ENCODE peak calls at places on chromosomes 13 and 19, in ten cellular contexts. One of them, this sample, is unnamed.
A peak's percentile ranks its signal among the peaks of the same experiment; 100 is the strongest.

GRCh38 chr19:10654610-10655456 is 687 bp downstream of the ILF3 start:
- DNase-seq in BE2C: peak; percentile 79
- DNase-seq in ascending aorta: no peak
- DNase-seq in PC-3: peak; percentile 59
- DNase-seq in Peyer's patch: peak; percentile 62
- DNase-seq in adipocyte: peak; percentile 76
- DNase-seq in IMR-90: no peak
- DNase-seq in mesenchymal stem cell: peak; percentile 54
- DNase-seq in stomach: peak; percentile 35
- DNase-seq in MM.1S: peak; percentile 40
- DNase-seq in this sample: peak; percentile 67

GRCh38 chr13:32824671-32825070 is 191.6 kb upstream of the KL start:
- DNase-seq in Peyer's patch: no peak
- DNase-seq in ascending aorta: no peak
- DNase-seq in MM.1S: no peak
- DNase-seq in stomach: no peak
- DNase-seq in adipocyte: peak; percentile 87
- DNase-seq in BE2C: no peak
- DNase-seq in mesenchymal stem cell: peak; percentile 95
- DNase-seq in PC-3: peak; percentile 95
- DNase-seq in IMR-90: peak; percentile 95
- DNase-seq in this sample: no peak

GRCh38 chr19:58034476-58034790 is 608 bp downstream of the ZSCAN1 start:
- DNase-seq in PC-3: no peak
- DNase-seq in ascending aorta: no peak
- DNase-seq in mesenchymal stem cell: no peak
- DNase-seq in MM.1S: no peak
- DNase-seq in BE2C: no peak
- DNase-seq in IMR-90: no peak
- DNase-seq in adipocyte: no peak
- DNase-seq in Peyer's patch: no peak
- DNase-seq in stomach: no peak
- DNase-seq in this sample: no peak

GRCh38 chr13:31797154-31797775 is 57.9 kb downstream of the RXFP2 start:
- DNase-seq in PC-3: peak; percentile 52
- DNase-seq in Peyer's patch: no peak
- DNase-seq in IMR-90: peak; percentile 55
- DNase-seq in BE2C: no peak
- DNase-seq in ascending aorta: no peak
- DNase-seq in adipocyte: peak; percentile 81
- DNase-seq in mesenchymal stem cell: peak; percentile 42
- DNase-seq in MM.1S: no peak
- DNase-seq in stomach: no peak
- DNase-seq in this sample: no peak

GRCh38 chr19:54257116-54257480 is at the start of gene LILRB5:
- DNase-seq in PC-3: no peak
- DNase-seq in IMR-90: no peak
- DNase-seq in ascending aorta: no peak
- DNase-seq in adipocyte: no peak
- DNase-seq in mesenchymal stem cell: no peak
- DNase-seq in stomach: no peak
- DNase-seq in MM.1S: no peak
- DNase-seq in Peyer's patch: peak; percentile 46
- DNase-seq in BE2C: no peak
- DNase-seq in this sample: no peak

GRCh38 chr13:101626925-101627555 is 174.6 kb downstream of the ITGBL1 start:
- DNase-seq in Peyer's patch: peak; percentile 55
- DNase-seq in mesenchymal stem cell: peak; percentile 32
- DNase-seq in BE2C: no peak
- DNase-seq in adipocyte: peak; percentile 43
- DNase-seq in stomach: no peak
- DNase-seq in MM.1S: peak; percentile 90
- DNase-seq in IMR-90: peak; percentile 2
- DNase-seq in PC-3: peak; percentile 7
- DNase-seq in ascending aorta: no peak
- DNase-seq in this sample: no peak

GRCh38 chr19:2371656-2372055 is 11.6 kb downstream of the TMPRSS9 start:
- DNase-seq in BE2C: no peak
- DNase-seq in IMR-90: peak; percentile 60
- DNase-seq in mesenchymal stem cell: peak; percentile 34
- DNase-seq in PC-3: peak; percentile 44
- DNase-seq in Peyer's patch: no peak
- DNase-seq in MM.1S: no peak
- DNase-seq in ascending aorta: no peak
- DNase-seq in stomach: no peak
- DNase-seq in adipocyte: no peak
- DNase-seq in this sample: no peak

GRCh38 chr13:109779074-109779473 is 7.3 kb downstream of the IRS2 start:
- DNase-seq in stomach: no peak
- DNase-seq in ascending aorta: no peak
- DNase-seq in BE2C: no peak
- DNase-seq in IMR-90: no peak
- DNase-seq in MM.1S: no peak
- DNase-seq in PC-3: no peak
- DNase-seq in Peyer's patch: peak; percentile 66
- DNase-seq in adipocyte: no peak
- DNase-seq in mesenchymal stem cell: no peak
- DNase-seq in this sample: no peak

DNA sequence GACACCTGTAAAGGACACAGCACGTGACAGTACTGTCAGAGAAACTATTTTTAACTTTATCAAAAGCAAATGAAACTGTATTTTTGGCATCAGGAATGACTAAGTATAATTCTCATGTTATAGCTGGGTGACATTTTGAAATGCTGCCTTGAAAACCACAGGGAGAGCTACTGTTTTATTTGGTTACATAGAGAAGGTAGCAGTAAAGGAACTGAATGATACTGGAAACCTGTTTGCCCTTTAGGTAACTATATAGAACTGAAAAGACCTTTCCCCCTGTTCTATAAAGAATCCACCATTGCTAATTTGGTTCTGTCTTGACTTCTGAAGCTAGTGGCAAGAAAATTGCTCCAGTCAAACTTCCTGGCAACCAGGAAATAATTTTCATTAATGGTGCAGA is 39.1 kb downstream of the MIPEP start:
- DNase-seq in mesenchymal stem cell: no peak
- DNase-seq in stomach: no peak
- DNase-seq in MM.1S: no peak
- DNase-seq in IMR-90: no peak
- DNase-seq in adipocyte: no peak
- DNase-seq in PC-3: no peak
- DNase-seq in Peyer's patch: no peak
- DNase-seq in ascending aorta: no peak
- DNase-seq in BE2C: no peak
- DNase-seq in this sample: no peak
- H3K4me1 ChIP-seq in mesenchymal stem cell: no peaks in the 10 kb centered on the region
- H3K4me1 ChIP-seq in stomach: no peaks in the 10 kb centered on the region
- H3K4me1 ChIP-seq in MM.1S: peaks cover 11% of the 10 kb centered on the region
- H3K4me1 ChIP-seq in IMR-90: no peaks in the 10 kb centered on the region
- H3K4me1 ChIP-seq in adipocyte: peaks cover 12% of the 10 kb centered on the region
- H3K4me1 ChIP-seq in PC-3: peaks cover 18% of the 10 kb centered on the region
- H3K4me1 ChIP-seq in Peyer's patch: no peaks in the 10 kb centered on the region
- H3K4me1 ChIP-seq in ascending aorta: no peaks in the 10 kb centered on the region
- H3K4me1 ChIP-seq in BE2C: no peaks in the 10 kb centered on the region
- H3K4me1 ChIP-seq in this sample: no peaks in the 10 kb centered on the region

GRCh38 chr19:47687906-47688305 is 25.3 kb upstream of the EHD2 start:
- DNase-seq in mesenchymal stem cell: no peak
- DNase-seq in BE2C: no peak
- DNase-seq in PC-3: no peak
- DNase-seq in MM.1S: no peak
- DNase-seq in adipocyte: no peak
- DNase-seq in ascending aorta: no peak
- DNase-seq in IMR-90: no peak
- DNase-seq in Peyer's patch: no peak
- DNase-seq in stomach: no peak
- DNase-seq in this sample: no peak

GRCh38 chr19:47691782-47692181 is 21.4 kb upstream of the EHD2 start:
- DNase-seq in ascending aorta: no peak
- DNase-seq in mesenchymal stem cell: no peak
- DNase-seq in MM.1S: no peak
- DNase-seq in BE2C: no peak
- DNase-seq in PC-3: no peak
- DNase-seq in stomach: no peak
- DNase-seq in Peyer's patch: no peak
- DNase-seq in IMR-90: no peak
- DNase-seq in adipocyte: no peak
- DNase-seq in this sample: no peak

GRCh38 chr19:47682939-47683338 is 30.3 kb upstream of the EHD2 start:
- DNase-seq in ascending aorta: no peak
- DNase-seq in MM.1S: no peak
- DNase-seq in adipocyte: no peak
- DNase-seq in BE2C: no peak
- DNase-seq in stomach: peak; percentile 71
- DNase-seq in IMR-90: peak; percentile 24
- DNase-seq in PC-3: no peak
- DNase-seq in mesenchymal stem cell: no peak
- DNase-seq in Peyer's patch: no peak
- DNase-seq in this sample: no peak

GRCh38 chr19:47691090-47691489 is 22.1 kb upstream of the EHD2 start:
- DNase-seq in MM.1S: no peak
- DNase-seq in Peyer's patch: no peak
- DNase-seq in ascending aorta: no peak
- DNase-seq in BE2C: no peak
- DNase-seq in adipocyte: no peak
- DNase-seq in PC-3: no peak
- DNase-seq in mesenchymal stem cell: no peak
- DNase-seq in stomach: no peak
- DNase-seq in IMR-90: no peak
- DNase-seq in this sample: no peak

DNA sequence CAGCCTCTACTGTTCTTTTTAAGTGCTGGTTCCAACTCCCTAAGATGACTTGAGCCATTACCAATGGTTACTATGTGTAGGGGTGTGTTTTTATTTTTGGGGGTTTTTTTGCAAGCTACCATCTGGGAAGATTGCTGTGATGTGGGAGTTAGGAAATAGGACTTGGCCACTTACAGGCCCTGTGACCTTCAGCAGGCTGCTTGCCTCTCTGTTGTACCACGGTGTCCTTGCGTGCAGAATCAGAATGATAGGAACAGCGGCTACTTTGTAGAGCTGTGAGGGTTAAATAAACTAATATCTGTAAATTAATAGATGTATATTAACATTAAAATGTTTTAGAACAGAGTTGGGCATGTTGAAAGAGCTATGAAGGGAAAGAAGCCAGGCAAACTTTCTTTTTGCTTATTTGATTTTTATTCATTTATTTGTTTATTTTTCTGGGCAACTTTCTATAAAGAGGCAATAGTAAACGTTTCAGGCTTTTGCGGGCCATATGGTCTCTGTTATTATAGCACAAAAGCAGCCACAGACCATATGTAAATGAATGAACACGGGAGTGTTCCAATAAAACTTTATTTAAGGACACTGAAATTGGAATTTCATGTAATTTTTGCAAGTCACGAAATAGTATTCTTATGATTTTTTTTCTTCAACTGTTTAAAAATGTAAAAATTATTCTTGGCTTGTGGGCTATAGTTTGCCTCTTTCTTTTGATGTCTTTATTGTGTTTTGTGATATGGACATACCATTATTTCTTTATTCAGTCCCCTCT is 26.4 kb upstream of the EHD2 start:
- DNase-seq in mesenchymal stem cell: no peak
- DNase-seq in MM.1S: no peak
- DNase-seq in ascending aorta: no peak
- DNase-seq in IMR-90: no peak
- DNase-seq in Peyer's patch: no peak
- DNase-seq in PC-3: no peak
- DNase-seq in stomach: no peak
- DNase-seq in BE2C: no peak
- DNase-seq in adipocyte: no peak
- DNase-seq in this sample: no peak
- H3K4me1 ChIP-seq in mesenchymal stem cell: no peaks in the 10 kb centered on the region
- H3K4me1 ChIP-seq in MM.1S: no peaks in the 10 kb centered on the region
- H3K4me1 ChIP-seq in ascending aorta: no peaks in the 10 kb centered on the region
- H3K4me1 ChIP-seq in IMR-90: no peaks in the 10 kb centered on the region
- H3K4me1 ChIP-seq in Peyer's patch: no peaks in the 10 kb centered on the region
- H3K4me1 ChIP-seq in PC-3: no peaks in the 10 kb centered on the region
- H3K4me1 ChIP-seq in stomach: peaks cover 18% of the 10 kb centered on the region
- H3K4me1 ChIP-seq in BE2C: no peaks in the 10 kb centered on the region
- H3K4me1 ChIP-seq in adipocyte: no peaks in the 10 kb centered on the region
- H3K4me1 ChIP-seq in this sample: no peaks in the 10 kb centered on the region

GRCh38 chr19:43778651-43779050 is 2.1 kb downstream of the KCNN4 start:
- DNase-seq in mesenchymal stem cell: no peak
- DNase-seq in IMR-90: no peak
- DNase-seq in adipocyte: no peak
- DNase-seq in stomach: no peak
- DNase-seq in PC-3: no peak
- DNase-seq in MM.1S: no peak
- DNase-seq in Peyer's patch: no peak
- DNase-seq in ascending aorta: no peak
- DNase-seq in BE2C: no peak
- DNase-seq in this sample: no peak

GRCh38 chr19:43775299-43775890 is 5.4 kb downstream of the KCNN4 start:
- DNase-seq in stomach: no peak
- DNase-seq in ascending aorta: no peak
- DNase-seq in Peyer's patch: no peak
- DNase-seq in MM.1S: no peak
- DNase-seq in IMR-90: no peak
- DNase-seq in adipocyte: no peak
- DNase-seq in PC-3: no peak
- DNase-seq in BE2C: no peak
- DNase-seq in mesenchymal stem cell: no peak
- DNase-seq in this sample: no peak

GRCh38 chr19:43774103-43774939 is 6.5 kb downstream of the KCNN4 start:
- DNase-seq in BE2C: peak; percentile 87
- DNase-seq in PC-3: no peak
- DNase-seq in adipocyte: no peak
- DNase-seq in Peyer's patch: no peak
- DNase-seq in IMR-90: peak; percentile 58
- DNase-seq in mesenchymal stem cell: peak; percentile 69
- DNase-seq in MM.1S: no peak
- DNase-seq in ascending aorta: no peak
- DNase-seq in stomach: peak; percentile 80
- DNase-seq in this sample: peak; percentile 76

GRCh38 chr19:43777163-43777700 is 3.5 kb downstream of the KCNN4 start:
- DNase-seq in adipocyte: peak; percentile 46
- DNase-seq in mesenchymal stem cell: peak; percentile 25
- DNase-seq in MM.1S: no peak
- DNase-seq in ascending aorta: no peak
- DNase-seq in Peyer's patch: no peak
- DNase-seq in stomach: no peak
- DNase-seq in BE2C: no peak
- DNase-seq in IMR-90: peak; percentile 36
- DNase-seq in PC-3: no peak
- DNase-seq in this sample: no peak

GRCh38 chr19:43776285-43776684 is 4.5 kb downstream of the KCNN4 start:
- DNase-seq in PC-3: no peak
- DNase-seq in BE2C: no peak
- DNase-seq in adipocyte: no peak
- DNase-seq in Peyer's patch: no peak
- DNase-seq in IMR-90: no peak
- DNase-seq in stomach: no peak
- DNase-seq in MM.1S: no peak
- DNase-seq in ascending aorta: no peak
- DNase-seq in mesenchymal stem cell: no peak
- DNase-seq in this sample: no peak
- H3K4me1 ChIP-seq in PC-3: peaks cover 32% of the 10 kb centered on the region
- H3K4me1 ChIP-seq in BE2C: no peaks in the 10 kb centered on the region
- H3K4me1 ChIP-seq in adipocyte: peaks cover 14% of the 10 kb centered on the region
- H3K4me1 ChIP-seq in Peyer's patch: peaks cover 9% of the 10 kb centered on the region
- H3K4me1 ChIP-seq in IMR-90: peaks cover 7% of the 10 kb centered on the region
- H3K4me1 ChIP-seq in stomach: peaks cover 79% of the 10 kb centered on the region
- H3K4me1 ChIP-seq in MM.1S: peaks cover 8% of the 10 kb centered on the region
- H3K4me1 ChIP-seq in ascending aorta: peaks cover 8% of the 10 kb centered on the region
- H3K4me1 ChIP-seq in mesenchymal stem cell: peaks cover 40% of the 10 kb centered on the region
- H3K4me1 ChIP-seq in this sample: peaks cover 35% of the 10 kb centered on the region

DNA sequence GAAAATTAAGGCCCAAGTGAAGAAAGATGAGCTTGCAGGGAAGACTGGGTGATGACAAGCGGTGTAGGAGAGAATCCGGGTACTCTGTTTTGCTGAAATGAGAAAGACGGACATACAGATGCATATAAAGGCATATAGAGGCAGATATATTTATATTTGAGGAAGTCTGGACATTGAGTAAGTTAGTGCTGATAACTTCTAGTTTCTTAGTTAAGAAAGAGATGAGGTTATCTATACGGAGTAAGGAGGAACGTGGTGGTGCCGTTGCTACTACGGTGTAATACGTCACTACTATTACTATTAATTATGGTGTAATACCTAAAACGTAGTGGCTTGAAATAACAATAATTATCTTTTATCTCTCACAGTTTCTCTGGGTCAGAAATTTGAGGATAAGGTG is 9.8 kb upstream of the CPB2 start:
- DNase-seq in Peyer's patch: no peak
- DNase-seq in ascending aorta: no peak
- DNase-seq in BE2C: no peak
- DNase-seq in MM.1S: no peak
- DNase-seq in PC-3: no peak
- DNase-seq in adipocyte: no peak
- DNase-seq in IMR-90: no peak
- DNase-seq in mesenchymal stem cell: no peak
- DNase-seq in stomach: no peak
- DNase-seq in this sample: no peak
- H3K4me1 ChIP-seq in Peyer's patch: no peaks in the 10 kb centered on the region
- H3K4me1 ChIP-seq in ascending aorta: no peaks in the 10 kb centered on the region
- H3K4me1 ChIP-seq in BE2C: no peaks in the 10 kb centered on the region
- H3K4me1 ChIP-seq in MM.1S: no peaks in the 10 kb centered on the region
- H3K4me1 ChIP-seq in PC-3: no peaks in the 10 kb centered on the region
- H3K4me1 ChIP-seq in adipocyte: no peaks in the 10 kb centered on the region
- H3K4me1 ChIP-seq in IMR-90: no peaks in the 10 kb centered on the region
- H3K4me1 ChIP-seq in mesenchymal stem cell: peaks cover 3% of the 10 kb centered on the region
- H3K4me1 ChIP-seq in stomach: no peaks in the 10 kb centered on the region
- H3K4me1 ChIP-seq in this sample: no peaks in the 10 kb centered on the region

This sample was measured in lower lobe of right lung.